ENCODE peak calls at places on chromosome 3, in seven cellular contexts. K is AG10803, L is heart right ventricle, I is cardiac muscle cell, X is AG09319, C is glutamatergic neuron, B is lower leg skin. D is an unnamed sample.

GRCh38 chr3:49469037-49469875 is 811 bp upstream of the DAG1 start:
- DNase-seq in K (peak), L (peak), I (peak), X (peak), C (peak), B (peak), D (peak)

GRCh38 chr3:108879915-108880314 is 57.3 kb downstream of the TRAT1 start:
- DNase-seq in K (no peak), L (no peak), I (no peak), X (no peak), C (no peak), B (no peak), D (no peak)

GRCh38 chr3:196996454-196997265 is 28.0 kb upstream of the PIGZ start:
- DNase-seq in K (no peak), L (no peak), I (no peak), X (no peak), C (no peak), B (peak), D (no peak)

GRCh38 chr3:142649996-142650693 is 54.0 kb downstream of the PLS1 start:
- DNase-seq in K (no peak), L (no peak), I (no peak), X (no peak), C (no peak), B (no peak), D (no peak)

GRCh38 chr3:177679568-177680441 is 482.5 kb upstream of the TBL1XR1 start:
- DNase-seq in K (peak), L (no peak), I (peak), X (no peak), C (no peak), B (no peak), D (no peak)

GRCh38 chr3:109125902-109126301 is 8.0 kb upstream of the MORC1 start:
- DNase-seq in K (no peak), L (no peak), I (no peak), X (no peak), C (no peak), B (no peak), D (no peak)

GRCh38 chr3:128425142-128425845 is 41.4 kb downstream of the DNAJB8 start:
- DNase-seq in K (no peak), L (no peak), I (no peak), X (no peak), C (peak), B (no peak), D (no peak)

GRCh38 chr3:119230071-119230470 is 10.6 kb downstream of the B4GALT4 start:
- DNase-seq in K (no peak), L (no peak), I (no peak), X (no peak), C (no peak), B (no peak), D (no peak)

GRCh38 chr3:106208979-106209378 is 340.2 kb upstream of the CBLB start:
- DNase-seq in K (peak), L (no peak), I (peak), X (no peak), C (no peak), B (no peak), D (no peak)

GRCh38 chr3:49260711-49261357 is 16.2 kb downstream of the C3orf62 start:
- DNase-seq in K (no peak), L (no peak), I (peak), X (no peak), C (no peak), B (no peak), D (no peak)

GRCh38 chr3:13879102-13879945 is 547 bp downstream of the WNT7A start:
- DNase-seq in K (no peak), L (no peak), I (no peak), X (no peak), C (peak), B (no peak), D (peak)

GRCh38 chr3:183490211-183490601 is 61.8 kb upstream of the MCF2L2 start:
- DNase-seq in K (no peak), L (no peak), I (no peak), X (no peak), C (no peak), B (no peak), D (no peak)

GRCh38 chr3:13200465-13200864 is 127.2 kb upstream of the IQSEC1 start:
- DNase-seq in K (no peak), L (no peak), I (no peak), X (no peak), C (no peak), B (no peak), D (no peak)

GRCh38 chr3:137201066-137201465 is 243.3 kb downstream of the IL20RB start:
- DNase-seq in K (no peak), L (no peak), I (no peak), X (no peak), C (no peak), B (no peak), D (no peak)

GRCh38 chr3:45123841-45124269 is 22.3 kb downstream of the CDCP1 start:
- DNase-seq in K (peak), L (no peak), I (peak), X (no peak), C (no peak), B (no peak), D (peak)

GRCh38 chr3:24550588-24550987 is 55.9 kb upstream of the THRB start:
- DNase-seq in K (peak), L (no peak), I (no peak), X (no peak), C (no peak), B (no peak), D (no peak)

DNA sequence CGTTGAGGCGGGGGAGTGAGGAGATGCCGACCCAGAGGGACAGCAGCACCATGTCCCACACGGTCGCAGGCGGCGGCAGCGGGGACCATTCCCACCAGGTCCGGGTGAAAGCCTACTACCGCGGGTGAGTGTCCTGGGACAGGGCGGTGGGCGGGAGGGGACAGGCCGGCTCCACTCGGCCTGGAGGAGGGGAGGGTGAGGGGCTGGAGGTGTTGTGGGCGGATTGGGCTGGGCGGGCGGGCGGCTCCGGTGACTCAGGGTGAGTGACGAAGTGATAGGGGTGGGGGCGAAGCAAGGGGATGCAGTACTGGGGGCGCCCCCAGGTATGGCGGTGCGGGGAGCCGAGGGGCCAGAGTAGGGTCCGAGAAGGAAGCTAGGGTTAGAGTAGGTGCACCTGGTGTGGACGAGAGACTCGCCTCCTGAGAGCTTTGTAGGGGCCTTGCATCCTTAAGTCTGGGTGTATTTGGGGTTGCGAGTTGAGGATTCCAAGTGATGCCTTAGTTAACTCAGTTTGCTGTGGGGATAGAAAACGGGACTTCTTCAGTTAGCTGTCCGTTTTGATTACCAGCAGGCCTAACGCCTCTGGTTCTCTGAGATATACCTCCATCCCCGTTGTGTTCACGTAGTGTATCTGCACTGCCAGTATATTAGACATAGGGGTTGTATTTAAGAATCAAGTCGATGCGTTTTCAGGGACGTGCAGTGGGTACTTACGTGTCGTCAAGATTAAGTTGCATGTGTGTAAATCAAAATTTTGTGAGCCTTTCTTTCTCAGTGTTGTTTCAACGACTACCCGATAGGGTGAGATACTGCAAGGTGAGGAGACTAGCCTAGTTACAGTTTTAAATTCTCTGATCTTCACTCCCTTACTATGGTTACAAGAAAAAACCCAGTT is 670 bp downstream of the PRKCI start:
- DNase-seq in K (peak), L (peak), I (peak), X (no peak), C (peak), B (no peak), D (peak)
- TF ChIP-seq CTCF in K (peak), L (no peak), I (no peak), X (peak), C (peak), B (no peak), D (no peak)

GRCh38 chr3:151290673-151291072 is 12.3 kb upstream of the P2RY14 start:
- DNase-seq in K (peak), L (no peak), I (peak), X (no peak), C (no peak), B (no peak), D (peak)
- TF ChIP-seq CTCF in K (peak), L (no peak), I (peak), X (peak), C (no peak), B (no peak), D (peak)

DNA sequence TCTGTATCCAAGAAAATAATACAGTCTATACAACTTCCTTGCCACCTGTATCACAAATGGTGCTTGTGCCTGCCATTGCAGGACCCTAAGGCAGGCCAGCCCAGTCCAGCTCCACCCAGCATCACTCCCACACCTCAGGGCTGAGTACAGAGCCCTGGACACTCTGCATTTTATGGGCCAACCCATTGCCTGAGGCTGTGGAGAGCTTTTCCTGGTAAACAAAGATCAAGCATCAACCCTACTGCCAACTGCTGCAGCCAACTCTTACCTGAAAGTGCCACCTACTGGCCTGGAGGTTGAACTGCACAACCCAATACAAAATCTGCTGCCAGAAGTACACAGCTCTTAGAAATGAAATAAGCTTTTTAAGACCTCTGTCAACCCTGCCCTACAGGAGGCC is 1082.2 kb downstream of the NAALADL2 start:
- DNase-seq in K (no peak), L (no peak), I (peak), X (no peak), C (peak), B (no peak), D (peak)
- TF ChIP-seq CTCF in K (peak), L (no peak), I (peak), X (peak), C (peak), B (no peak), D (peak)

DNA sequence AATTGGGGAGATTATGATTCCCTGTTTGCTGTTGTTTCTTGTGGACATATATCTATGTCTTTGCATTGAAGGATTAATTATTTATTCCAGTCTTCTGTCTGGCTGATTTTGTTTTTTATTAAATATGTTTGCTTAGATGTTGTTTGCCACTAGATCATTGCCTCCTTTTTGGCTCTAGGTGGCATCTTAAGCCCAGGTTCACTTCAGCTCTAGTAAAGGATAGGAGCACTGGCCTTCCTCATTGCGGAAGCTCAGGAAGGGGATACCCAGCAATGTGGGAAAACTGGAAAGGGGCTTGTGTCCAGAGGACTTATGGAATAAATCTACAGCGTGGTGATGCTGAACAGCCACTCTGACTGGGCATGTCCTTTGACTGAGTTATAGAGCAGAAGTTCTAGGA is 821.6 kb downstream of the PDCD6IP start:
- DNase-seq in K (no peak), L (no peak), I (no peak), X (no peak), C (no peak), B (no peak), D (peak)
- TF ChIP-seq CTCF in K (no peak), L (no peak), I (no peak), X (no peak), C (no peak), B (no peak), D (no peak)

DNA sequence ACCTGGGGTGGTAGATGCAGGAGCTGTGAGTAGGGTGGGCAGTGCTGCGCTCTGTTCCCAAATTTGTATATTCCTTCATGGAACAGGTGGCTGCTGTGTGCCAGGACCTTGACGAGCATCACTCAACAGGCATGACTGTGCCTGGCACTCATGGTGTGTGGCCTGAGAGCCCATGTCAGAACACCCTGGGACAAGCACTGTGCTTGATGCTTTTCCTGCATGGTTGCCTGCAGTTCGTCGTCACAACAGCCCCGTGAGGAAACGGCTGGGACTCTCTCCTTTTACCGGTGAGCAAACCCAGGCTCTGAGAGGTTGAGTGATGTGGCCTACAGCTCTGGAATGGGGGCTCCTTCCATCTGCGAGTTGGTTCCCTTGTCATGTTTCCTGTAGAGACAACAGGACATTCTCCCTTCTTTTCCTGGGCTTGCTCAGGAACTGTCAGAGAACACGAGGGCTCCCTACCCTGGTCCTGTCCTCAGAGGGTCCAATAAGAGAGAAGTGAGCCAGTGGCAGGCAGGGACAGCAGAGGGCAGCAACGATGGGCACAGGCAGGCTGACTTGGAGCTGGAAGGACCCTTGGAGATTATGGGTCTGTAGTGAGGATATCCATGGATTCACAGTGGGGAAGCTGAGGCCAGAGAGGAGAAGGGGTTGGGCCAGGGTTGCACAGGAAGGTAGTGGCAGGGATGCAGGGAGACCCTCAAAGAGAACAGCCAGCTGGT is 37.4 kb downstream of the PRKCD start:
- DNase-seq in K (no peak), L (no peak), I (no peak), X (no peak), C (no peak), B (no peak), D (no peak)
- TF ChIP-seq CTCF in K (no peak), L (no peak), I (peak), X (no peak), C (no peak), B (no peak), D (no peak)

D was measured in Calu3.